ENCODE peak calls at places on chromosomes 5 and 9, in five cellular contexts. Z is neural crest cell; J is pancreas; T is CD4-positive, alpha-beta T cell; S is AG10803. Q is an unnamed sample.
A peak's percentile ranks its signal among the peaks of the same experiment; 100 is the strongest.

GRCh38 chr9:37034320-37034937 is 361 bp upstream of the PAX5 start:
- DNase-seq in T (no peak), Z (no peak), S (no peak), J (peak; percentile 10), Q (no peak)

GRCh38 chr5:123304777-123305316 is 118.4 kb downstream of the CEP120 start:
- DNase-seq in T (no peak), S (no peak), Z (no peak), J (no peak), Q (no peak)

GRCh38 chr9:16414451-16414850 is 456.0 kb downstream of the BNC2 start:
- DNase-seq in T (no peak), Z (no peak), S (no peak), J (no peak), Q (no peak)

GRCh38 chr9:134472256-134472655 is 146.0 kb downstream of the RXRA start:
- DNase-seq in T (no peak), Z (no peak), S (no peak), J (no peak), Q (no peak)

GRCh38 chr5:95870105-95870672 is 47.7 kb upstream of the GLRX start:
- DNase-seq in Z (no peak), S (no peak), T (no peak), J (no peak), Q (no peak)

GRCh38 chr9:136997830-136998234 is 1.5 kb upstream of the CLIC3 start:
- DNase-seq in S (no peak), T (peak; percentile 20), J (no peak), Z (no peak), Q (no peak)

GRCh38 chr5:143011621-143012020 is 241.4 kb downstream of the ARHGAP26 start:
- DNase-seq in S (peak; percentile 79), T (no peak), Z (no peak), J (no peak), Q (no peak)

GRCh38 chr5:89338935-89339334 is 456.0 kb upstream of the MEF2C start:
- DNase-seq in T (no peak), S (peak; percentile 96), Z (no peak), J (no peak), Q (no peak)

GRCh38 chr9:115118471-115119156 is 657 bp upstream of the TNC start:
- DNase-seq in T (no peak), J (peak; percentile 55), Z (peak; percentile 4), S (peak; percentile 84), Q (peak; percentile 45)

GRCh38 chr5:62144395-62145022 is 161.5 kb upstream of the KIF2A start:
- DNase-seq in S (peak; percentile 32), Z (no peak), T (no peak), J (peak; percentile 48), Q (no peak)

GRCh38 chr5:53422539-53422938 is 57.9 kb upstream of the FST start:
- DNase-seq in Z (no peak), S (peak; percentile 95), J (no peak), T (no peak), Q (no peak)

GRCh38 chr5:14217587-14217986 is 74.4 kb downstream of the TRIO start:
- DNase-seq in Z (no peak), S (peak; percentile 49), J (no peak), T (no peak), Q (no peak)

GRCh38 chr9:129888085-129888808 is 53.0 kb downstream of the USP20 start:
- DNase-seq in J (peak; percentile 10), Z (no peak), S (no peak), T (peak; percentile 87), Q (no peak)

GRCh38 chr9:129886226-129887174 is 51.2 kb downstream of the USP20 start:
- DNase-seq in T (no peak), S (no peak), J (peak; percentile 26), Z (no peak), Q (no peak)

GRCh38 chr9:129888809-129889460 is 53.7 kb downstream of the USP20 start:
- DNase-seq in Z (no peak), J (no peak), S (no peak), T (no peak), Q (no peak)

GRCh38 chr9:129885670-129886106 is 50.4 kb downstream of the USP20 start:
- DNase-seq in T (peak; percentile 87), Z (peak; percentile 82), S (peak; percentile 89), J (peak; percentile 93), Q (peak; percentile 85)

DNA sequence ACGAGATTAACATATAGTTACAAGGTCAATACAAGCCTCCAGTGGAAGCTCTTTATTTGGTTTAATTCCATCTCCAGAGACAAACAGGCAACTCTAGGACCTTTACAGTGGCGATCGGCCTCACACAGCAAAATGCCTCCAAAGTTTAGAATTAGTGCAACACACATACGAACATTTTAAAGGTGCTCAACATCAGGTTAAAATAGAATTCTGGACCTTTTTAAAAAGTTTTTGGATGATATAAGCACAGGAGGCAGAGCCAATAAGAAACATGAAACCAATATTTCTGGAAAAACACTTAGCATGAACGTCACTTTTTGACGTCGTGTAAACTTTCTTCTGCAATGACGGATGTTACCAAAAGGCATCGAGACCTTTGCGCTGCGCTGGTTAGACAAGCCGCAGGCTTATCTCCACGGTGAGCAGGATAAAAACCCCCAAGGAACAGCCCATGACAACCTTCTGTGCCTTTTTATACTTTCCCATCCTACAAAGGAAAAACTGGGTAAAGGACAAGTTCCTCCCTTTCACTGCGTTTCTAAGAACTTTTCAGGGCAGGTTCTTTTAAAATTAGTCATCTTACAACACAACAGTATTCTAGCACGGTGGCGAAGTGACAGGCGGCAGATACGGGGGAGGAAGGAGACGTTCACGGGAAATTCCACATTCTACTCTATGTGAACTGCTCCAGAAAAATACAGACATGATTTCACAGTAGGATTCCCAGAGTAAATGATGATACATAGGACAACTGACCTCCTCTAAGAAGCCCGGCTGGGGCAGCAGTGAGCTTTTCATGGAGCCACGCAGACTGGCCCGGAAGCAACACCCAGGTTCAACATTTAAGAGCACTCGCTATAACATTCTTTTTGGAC is 52.2 kb downstream of the USP20 start:
- DNase-seq in Z (no peak), T (no peak), S (peak; percentile 37), J (no peak), Q (no peak)
- TF ChIP-seq CTCF in Z (no peak), T (no peak), S (peak; percentile 19), J (no peak), Q (no peak)

GRCh38 chr5:11384441-11385250 is 519.6 kb downstream of the CTNND2 start:
- DNase-seq in Z (peak; percentile 8), J (peak; percentile 49), T (no peak), S (no peak), Q (peak; percentile 23)
- TF ChIP-seq CTCF in Z (peak; percentile 29), J (no peak), T (no peak), S (no peak), Q (no peak)

GRCh38 chr5:75050415-75050814 is 1.9 kb downstream of the GCNT4 start:
- DNase-seq in J (no peak), Z (peak; percentile 17), S (peak; percentile 33), T (no peak), Q (no peak)
- TF ChIP-seq CTCF in J (no peak), Z (no peak), S (peak; percentile 46), T (no peak), Q (no peak)

GRCh38 chr5:135600141-135600570 is 21.4 kb upstream of the CXCL14 start:
- DNase-seq in J (no peak), Z (no peak), S (no peak), T (no peak), Q (peak; percentile 10)
- TF ChIP-seq CTCF in J (no peak), Z (no peak), S (no peak), T (no peak), Q (no peak)

DNA sequence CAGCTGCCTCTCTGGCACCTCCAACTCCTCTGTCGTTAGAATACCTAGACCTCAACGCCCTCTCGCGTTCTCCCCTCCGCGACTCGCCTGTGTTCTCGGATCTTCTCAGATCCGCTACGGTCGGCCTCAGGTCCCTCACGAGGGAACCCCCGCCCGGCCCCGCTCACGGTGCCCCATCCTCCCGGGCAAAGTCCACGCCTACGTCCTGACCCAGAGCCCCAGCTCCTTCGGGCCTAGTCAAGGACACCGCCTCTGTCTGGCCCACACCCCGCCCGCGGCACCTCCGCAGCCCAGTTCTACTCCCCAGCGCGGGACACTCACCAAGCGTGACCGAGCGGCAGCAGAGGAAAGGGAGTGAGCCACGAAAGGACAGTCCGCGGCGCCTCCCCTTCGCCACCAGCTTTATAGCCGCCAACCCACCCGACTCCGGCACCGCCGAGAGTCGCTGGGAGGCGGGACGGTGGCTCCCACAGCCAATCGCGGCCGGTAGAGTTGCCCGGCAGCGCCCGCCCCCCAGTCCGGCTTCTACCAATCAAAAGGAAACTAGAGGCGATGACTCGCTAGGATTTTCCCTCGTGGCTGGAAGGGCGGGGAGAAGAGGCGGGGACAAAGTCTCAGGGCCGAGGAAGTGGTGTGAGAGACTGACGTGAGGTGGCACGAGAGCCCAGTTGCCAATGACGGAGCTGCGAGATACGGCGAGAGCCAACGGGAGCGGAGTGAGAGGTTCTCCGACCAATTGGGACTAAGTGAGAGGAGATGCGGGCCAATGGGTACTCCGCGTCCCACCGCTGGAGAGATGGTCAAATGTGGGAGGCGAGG is at the start of gene HMGCS1:
- DNase-seq in S (peak; percentile 99), J (peak; percentile 99), T (peak; percentile 96), Z (peak; percentile 96), Q (peak; percentile 94)
- TF ChIP-seq CTCF in S (no peak), J (no peak), T (no peak), Z (no peak), Q (no peak)

DNA sequence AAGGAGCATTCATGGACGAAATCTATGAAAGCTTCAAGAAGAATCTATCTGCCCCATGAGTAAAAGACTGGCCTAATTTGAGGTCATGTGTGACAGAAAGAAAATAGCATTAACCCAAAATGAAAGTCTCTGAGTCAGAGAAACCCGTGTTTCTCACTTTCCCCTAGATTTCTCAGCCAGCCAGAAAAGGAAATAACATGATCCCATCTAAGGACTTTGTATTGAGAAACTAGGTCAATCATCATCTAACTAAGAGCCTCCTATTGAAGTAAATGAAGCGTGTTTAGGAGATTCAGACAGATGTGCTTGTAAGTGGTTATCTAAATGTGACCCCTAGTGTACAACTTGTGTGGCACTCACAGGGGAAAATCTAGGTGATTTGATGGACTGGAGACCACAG is 77.3 kb upstream of the ZNF366 start:
- DNase-seq in Z (no peak), T (no peak), J (no peak), S (peak; percentile 33), Q (no peak)
- TF ChIP-seq CTCF in Z (no peak), T (no peak), J (no peak), S (peak; percentile 14), Q (no peak)

Q was measured in mesothelial cell of epicardium.